ENCODE peak calls at places on chromosomes 11 and 22, in four cellular contexts. T, Z, B and I are unnamed samples.

GRCh38 chr11:61334434-61335354 is 1.7 kb downstream of the TKFC start:
- DNase-seq in T (no peak), Z (no peak), B (no peak), I (no peak)

GRCh38 chr11:119436093-119436492 is 13.1 kb upstream of the THY1 start:
- DNase-seq in T (no peak), Z (no peak), B (no peak), I (no peak)

GRCh38 chr11:106061249-106061794 is 15.8 kb downstream of the KBTBD3 start:
- DNase-seq in T (no peak), Z (no peak), B (no peak), I (no peak)

GRCh38 chr11:132456735-132457328 is 1075.5 kb downstream of the OPCML start:
- DNase-seq in T (no peak), Z (no peak), B (peak), I (no peak)

GRCh38 chr11:118622376-118623290 is 15.2 kb downstream of the PHLDB1 start:
- DNase-seq in T (peak), Z (no peak), B (peak), I (peak)

GRCh38 chr22:44305888-44306287 is 6.9 kb downstream of the SHISAL1 start:
- DNase-seq in T (no peak), Z (no peak), B (no peak), I (no peak)

GRCh38 chr11:18498039-18498438 is 28.7 kb downstream of the TSG101 start:
- DNase-seq in T (no peak), Z (no peak), B (no peak), I (no peak)

GRCh38 chr11:118924591-118925585 is 838 bp downstream of the BCL9L start:
- DNase-seq in T (no peak), Z (no peak), B (peak), I (no peak)

GRCh38 chr22:21032843-21033688 is 705 bp upstream of the SLC7A4 start:
- DNase-seq in T (no peak), Z (no peak), B (no peak), I (no peak)

GRCh38 chr11:95734009-95734572 is 55.5 kb downstream of the FAM76B start:
- DNase-seq in T (no peak), Z (no peak), B (no peak), I (no peak)

GRCh38 chr11:42996742-42997307 is 315.0 kb upstream of the API5 start:
- DNase-seq in T (no peak), Z (no peak), B (no peak), I (no peak)